ENCODE peak calls at places on chromosomes 16 and 17, in four cellular contexts. T, K, F and P are unnamed samples.

GRCh38 chr17:28760987-28761562 is 17.3 kb downstream of the TRAF4 start:
- DNase-seq in T (no peak), K (no peak), F (peak), P (peak)

GRCh38 chr17:16398270-16399267 is 16.8 kb upstream of the TRPV2 start:
- DNase-seq in F (peak), T (no peak), K (no peak), P (no peak)

GRCh38 chr16:87185313-87185712 is 131.9 kb downstream of the C16orf95 start:
- DNase-seq in F (no peak), T (no peak), K (no peak), P (no peak)

GRCh38 chr17:69639096-69639495 is 224.6 kb downstream of the MAP2K6 start:
- DNase-seq in T (no peak), K (no peak), F (no peak), P (no peak)

GRCh38 chr17:50180066-50180465 is 14.3 kb downstream of the SGCA start:
- DNase-seq in F (no peak), T (no peak), K (no peak), P (no peak)

GRCh38 chr17:17904171-17905035 is 67.6 kb upstream of the SREBF1 start:
- DNase-seq in T (no peak), K (no peak), F (no peak), P (no peak)

GRCh38 chr16:56673916-56674315 is 4.3 kb downstream of the MT1H start:
- DNase-seq in F (peak), T (no peak), K (no peak), P (no peak)

GRCh38 chr17:44087319-44087718 is 16.8 kb downstream of the G6PC3 start:
- DNase-seq in K (no peak), F (no peak), T (no peak), P (no peak)

GRCh38 chr16:68250951-68251350 is 5.8 kb downstream of the PLA2G15 start:
- DNase-seq in F (no peak), K (no peak), T (no peak), P (no peak)

GRCh38 chr16:50594332-50595260 is 46.4 kb downstream of the NKD1 start:
- DNase-seq in F (no peak), K (no peak), T (no peak), P (no peak)

GRCh38 chr17:48510761-48511604 is 19.8 kb downstream of the HOXB1 start:
- DNase-seq in T (no peak), F (no peak), K (no peak), P (no peak)

GRCh38 chr17:40615295-40615988 is 32.2 kb downstream of the SMARCE1 start:
- DNase-seq in T (no peak), K (peak), F (peak), P (peak)

GRCh38 chr16:30996324-30996999 is 11.5 kb downstream of the HSD3B7 start:
- DNase-seq in K (no peak), F (peak), T (no peak), P (no peak)